ENCODE peak calls at places on chromosomes 13 and 19, in nine cellular contexts. L, P, J, G, N, A, F, U and O are unnamed samples.

GRCh38 chr19:49133621-49134454 is 14.5 kb downstream of the PPFIA3 start:
- DNase-seq in J (peak), A (peak), L (peak), F (no peak), P (peak), U (peak), G (no peak), N (peak), O (peak)

GRCh38 chr19:16436780-16437179 is 35.0 kb downstream of the EPS15L1 start:
- DNase-seq in F (no peak), L (no peak), U (no peak), J (no peak), A (no peak), N (no peak), G (no peak), P (no peak), O (no peak)

GRCh38 chr13:109159650-109160309 is 530.4 kb downstream of the MYO16 start:
- DNase-seq in L (no peak), N (no peak), A (no peak), P (no peak), F (no peak), U (no peak), G (no peak), J (no peak), O (no peak)

GRCh38 chr13:38960175-38960574 is 30.5 kb downstream of the STOML3 start:
- DNase-seq in P (no peak), J (no peak), F (no peak), N (no peak), A (no peak), L (no peak), U (no peak), G (no peak), O (no peak)

GRCh38 chr19:49680473-49681351 is 3.6 kb downstream of the PRMT1 start:
- DNase-seq in N (peak), L (peak), U (peak), J (peak), G (peak), F (peak), A (peak), P (peak), O (peak)

GRCh38 chr19:7372810-7373209 is 24.1 kb downstream of the ARHGEF18 start:
- DNase-seq in U (no peak), P (no peak), F (no peak), N (no peak), A (no peak), J (no peak), L (no peak), G (no peak), O (no peak)

GRCh38 chr13:75908137-75908536 is 272.0 kb downstream of the LMO7 start:
- DNase-seq in G (peak), F (no peak), P (no peak), L (no peak), A (no peak), U (no peak), J (no peak), N (peak), O (no peak)

GRCh38 chr19:38852231-38853044 is 2.7 kb upstream of the HNRNPL start:
- DNase-seq in N (peak), J (no peak), L (peak), P (peak), U (peak), F (peak), G (peak), A (no peak), O (peak)

GRCh38 chr13:110652231-110652730 is 36.9 kb downstream of the NAXD start:
- DNase-seq in N (no peak), L (no peak), F (no peak), A (no peak), G (no peak), J (no peak), U (no peak), P (no peak), O (no peak)

GRCh38 chr19:16366433-16367268 is 42.0 kb downstream of the KLF2 start:
- DNase-seq in U (no peak), N (no peak), J (no peak), F (no peak), P (no peak), L (peak), A (no peak), G (no peak), O (no peak)

GRCh38 chr19:58585442-58586130 is 12.5 kb upstream of the MZF1 start:
- DNase-seq in A (no peak), G (no peak), U (no peak), L (no peak), P (no peak), J (no peak), N (no peak), F (no peak), O (no peak)

GRCh38 chr19:19498255-19498991 is 16.9 kb downstream of the TSSK6 start:
- DNase-seq in U (no peak), N (no peak), A (no peak), J (no peak), G (no peak), P (no peak), L (no peak), F (no peak), O (no peak)

GRCh38 chr19:17718988-17719711 is at the start of gene MAP1S:
- DNase-seq in P (peak), A (peak), N (peak), G (peak), U (peak), J (peak), F (peak), L (peak), O (peak)

GRCh38 chr19:32581704-32582164 is 744 bp downstream of the PDCD5 start:
- DNase-seq in J (no peak), U (no peak), L (no peak), P (no peak), F (no peak), G (peak), N (peak), A (no peak), O (no peak)

GRCh38 chr13:90171649-90172048 is 1175.8 kb upstream of the MIR17HG start:
- DNase-seq in G (no peak), L (no peak), N (no peak), A (no peak), J (no peak), F (no peak), P (no peak), U (no peak), O (no peak)

GRCh38 chr13:31394491-31394890 is 194.7 kb downstream of the B3GLCT start:
- DNase-seq in P (no peak), U (no peak), N (no peak), G (no peak), J (no peak), L (no peak), A (no peak), F (no peak), O (no peak)

GRCh38 chr13:50537029-50537428 is 306.5 kb downstream of the DLEU7 start:
- DNase-seq in N (no peak), J (no peak), U (no peak), G (no peak), P (no peak), A (no peak), L (no peak), F (no peak), O (no peak)

GRCh38 chr13:26985285-26985878 is 186.2 kb downstream of the USP12 start:
- DNase-seq in G (peak), J (peak), U (peak), N (peak), L (peak), F (peak), P (peak), A (peak), O (peak)

GRCh38 chr19:10891360-10892108 is 20.2 kb downstream of the CARM1 start:
- DNase-seq in F (no peak), A (no peak), U (no peak), L (no peak), N (no peak), G (no peak), P (no peak), J (no peak), O (no peak)

GRCh38 chr19:44810555-44811447 is 1.9 kb downstream of the BCAM start:
- DNase-seq in L (no peak), U (no peak), J (no peak), P (no peak), N (no peak), F (no peak), G (no peak), A (no peak), O (no peak)

GRCh38 chr13:27012482-27013197 is 159.0 kb downstream of the USP12 start:
- DNase-seq in G (peak), J (no peak), U (no peak), L (no peak), P (no peak), F (no peak), A (no peak), N (no peak), O (no peak)

GRCh38 chr19:1373534-1374249 is 10.0 kb upstream of the NDUFS7 start:
- DNase-seq in F (no peak), N (no peak), L (no peak), J (no peak), G (no peak), P (no peak), U (no peak), A (no peak), O (no peak)

GRCh38 chr13:79311456-79311855 is 94.6 kb downstream of the RBM26 start:
- DNase-seq in A (no peak), F (no peak), P (no peak), J (no peak), U (no peak), N (no peak), L (no peak), G (no peak), O (no peak)

GRCh38 chr19:31981545-31981944 is 363.9 kb upstream of the ZNF507 start:
- DNase-seq in N (no peak), J (no peak), P (no peak), U (no peak), A (no peak), G (no peak), L (no peak), F (no peak), O (no peak)

GRCh38 chr13:114339779-114340534 is 25.7 kb downstream of the CHAMP1 start:
- DNase-seq in U (peak), A (no peak), F (peak), L (peak), N (no peak), P (peak), J (peak), G (peak), O (no peak)

GRCh38 chr19:48569814-48570213 is 17.8 kb downstream of the SULT2B1 start:
- DNase-seq in L (no peak), N (peak), A (no peak), P (no peak), F (no peak), U (no peak), J (no peak), G (no peak), O (no peak)

GRCh38 chr13:96967248-96967745 is 27.0 kb downstream of the OXGR1 start:
- DNase-seq in J (no peak), P (no peak), F (no peak), G (no peak), U (no peak), A (no peak), L (no peak), N (peak), O (no peak)

GRCh38 chr13:30114586-30115256 is 192.6 kb downstream of the KATNAL1 start:
- DNase-seq in N (peak), G (peak), A (peak), J (peak), L (peak), F (peak), U (peak), P (peak), O (peak)

GRCh38 chr13:78182813-78183212 is 264.2 kb upstream of the EDNRB start:
- DNase-seq in F (no peak), A (no peak), G (no peak), L (no peak), U (no peak), N (no peak), J (no peak), P (no peak), O (no peak)

GRCh38 chr13:29888306-29888705 is 37.9 kb upstream of the UBL3 start:
- DNase-seq in G (peak), L (no peak), N (no peak), J (no peak), A (no peak), P (no peak), F (no peak), U (no peak), O (no peak)

GRCh38 chr13:47033216-47033615 is 136.4 kb upstream of the HTR2A start:
- DNase-seq in P (no peak), J (no peak), F (no peak), L (no peak), N (no peak), G (peak), A (no peak), U (no peak), O (no peak)

GRCh38 chr13:45105895-45106294 is 14.4 kb upstream of the GTF2F2 start:
- DNase-seq in N (no peak), U (no peak), A (no peak), J (no peak), F (no peak), L (no peak), P (no peak), G (peak), O (no peak)

GRCh38 chr19:55870736-55871135 is 34.4 kb downstream of the NLRP4 start:
- DNase-seq in P (no peak), J (no peak), U (no peak), G (no peak), L (no peak), N (no peak), A (no peak), F (no peak), O (no peak)

GRCh38 chr19:47839411-47839810 is 17.7 kb downstream of the CRX start:
- DNase-seq in P (no peak), U (no peak), A (no peak), J (no peak), L (no peak), F (no peak), G (no peak), N (peak), O (no peak)

GRCh38 chr13:95355491-95355890 is 54.2 kb upstream of the ABCC4 start:
- DNase-seq in L (no peak), F (no peak), G (peak), J (no peak), U (no peak), A (no peak), P (no peak), N (no peak), O (no peak)